ENCODE peak calls at places on chromosome 20, in four cellular contexts. Q is neuronal stem cell, T is H1, M is H9. F is an unnamed sample.
A peak's percentile ranks its signal among the peaks of the same experiment; 100 is the strongest.

GRCh38 chr20:29790510-29790909 is 1467.0 kb upstream of the DEFB115 start:
- DNase-seq in Q (no peak), T (no peak), M (no peak), F (no peak)

GRCh38 chr20:15362849-15363248 is 1025.4 kb upstream of the FLRT3 start:
- DNase-seq in Q (no peak), T (no peak), M (no peak), F (no peak)

GRCh38 chr20:34624628-34625027 is 52.3 kb downstream of the PIGU start:
- DNase-seq in Q (no peak), T (no peak), M (no peak), F (no peak)

GRCh38 chr20:41355598-41356203 is 10.9 kb downstream of the EMILIN3 start:
- DNase-seq in Q (no peak), T (no peak), M (no peak), F (no peak)

GRCh38 chr20:25217161-25218108 is 21.9 kb downstream of the ENTPD6 start:
- DNase-seq in Q (no peak), T (no peak), M (no peak), F (no peak)

GRCh38 chr20:37330316-37330715 is 15.6 kb upstream of the SRC start:
- DNase-seq in Q (no peak), T (no peak), M (no peak), F (no peak)

GRCh38 chr20:34689486-34689885 is 12.6 kb upstream of the PIGU start:
- DNase-seq in Q (no peak), T (no peak), M (no peak), F (no peak)

GRCh38 chr20:43824699-43825402 is 89.8 kb upstream of the TOX2 start:
- DNase-seq in Q (peak; percentile 57), T (no peak), M (peak; percentile 39), F (no peak)

GRCh38 chr20:46752639-46753235 is 43.3 kb downstream of the SLC2A10 start:
- DNase-seq in Q (peak; percentile 65), T (peak; percentile 80), M (peak; percentile 60), F (peak; percentile 86)

GRCh38 chr20:34262488-34263288 is 21.5 kb downstream of the ASIP start:
- DNase-seq in Q (no peak), T (no peak), M (no peak), F (peak; percentile 21)

GRCh38 chr20:41136695-41137411 is 490 bp upstream of the PLCG1 start:
- DNase-seq in Q (peak; percentile 85), T (peak; percentile 94), M (peak; percentile 91), F (peak; percentile 67)

GRCh38 chr20:23515250-23515939 is 24.5 kb downstream of the CST8 start:
- DNase-seq in Q (no peak), T (no peak), M (no peak), F (peak; percentile 92)

GRCh38 chr20:14344746-14345145 is 7.3 kb upstream of the FLRT3 start:
- DNase-seq in Q (no peak), T (no peak), M (no peak), F (no peak)

GRCh38 chr20:3820048-3820900 is at the start of gene AP5S1:
- DNase-seq in Q (peak; percentile 96), T (peak; percentile 98), M (peak; percentile 98), F (peak; percentile 98)

GRCh38 chr20:4925842-4926530 is 75.3 kb downstream of the SLC23A2 start:
- DNase-seq in Q (no peak), T (no peak), M (no peak), F (no peak)
- H4K8ac ChIP-seq in Q (no peak overlapping the region), T (no peak overlapping the region), M (peak overlapping the region; percentile 31), F (no peak overlapping the region)

GRCh38 chr20:20457392-20458126 is 89.7 kb downstream of the INSM1 start:
- DNase-seq in Q (no peak), T (no peak), M (no peak), F (no peak)
- H2AK5ac ChIP-seq in Q (peak overlapping the region; percentile 24), T (no peak overlapping the region), M (no peak overlapping the region), F (no peak overlapping the region)

GRCh38 chr20:48818481-48818987 is 9.3 kb downstream of the PREX1 start:
- DNase-seq in Q (no peak), T (no peak), M (no peak), F (no peak)
- H3K9ac ChIP-seq in Q (no peak overlapping the region), T (no peak overlapping the region), M (no peak overlapping the region), F (no peak overlapping the region)

DNA sequence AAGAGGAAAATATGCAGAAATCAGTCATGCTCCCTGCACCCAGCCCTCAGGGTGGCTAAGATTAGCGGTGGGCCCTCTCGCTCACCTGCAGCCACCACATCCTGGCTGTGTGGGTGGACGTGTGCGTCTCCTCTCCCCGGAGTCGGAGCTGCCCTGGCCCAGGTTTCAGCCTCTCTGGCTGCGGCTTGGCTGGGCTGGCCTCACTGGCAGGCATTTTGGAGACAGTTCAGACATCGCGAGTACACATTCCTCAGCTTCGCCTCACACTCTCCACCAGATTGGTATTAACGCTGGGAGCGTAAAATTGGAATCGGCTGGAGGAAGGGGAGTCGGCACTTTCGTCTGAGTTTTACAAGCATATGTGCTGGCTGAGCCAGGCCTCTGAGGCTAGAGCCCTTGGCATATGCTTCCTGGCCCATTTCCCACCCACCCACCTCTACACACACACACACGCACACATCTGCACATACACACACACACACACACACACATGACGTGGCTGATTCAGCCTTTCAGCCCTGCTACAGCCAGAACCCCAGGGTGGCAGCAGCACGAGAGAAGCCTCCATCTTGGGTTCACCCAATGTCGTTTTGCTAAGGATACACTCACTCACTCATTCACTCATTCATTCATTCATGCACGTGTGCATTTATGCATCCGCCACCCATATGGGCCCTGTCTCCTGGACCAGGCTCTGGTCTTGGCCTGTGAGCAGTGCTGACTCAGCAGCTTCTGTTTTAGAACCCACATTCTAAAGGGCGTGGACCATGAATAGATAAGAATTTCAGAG is 42.9 kb downstream of the BCAS4 start:
- DNase-seq in Q (no peak), T (no peak), M (no peak), F (peak; percentile 42)
- H4K8ac ChIP-seq in Q (no peak overlapping the region), T (no peak overlapping the region), M (no peak overlapping the region), F (no peak overlapping the region)

F was measured in trophoblast cell.